ENCODE peak calls at places on chromosomes 12 and 14, in eight cellular contexts. One of them, this sample, is unnamed.

GRCh38 chr12:110565919-110566871 is 16.9 kb downstream of the PPTC7 start:
- DNase-seq in EH: no peak
- DNase-seq in ureter: peak
- DNase-seq in activated CD4-positive, alpha-beta T cell treated with anti-CD3 and anti-CD28 coated beads for 24 hours: no peak
- DNase-seq in AG04450: no peak
- DNase-seq in CD4-positive, CD25-positive, alpha-beta regulatory T cell: no peak
- DNase-seq in stimulated activated CD8-positive, alpha-beta memory T cell treated with anti-CD3 and anti-CD28 coated beads, Interleukin-2, amount 100 ng/mL, for 1 hour: no peak
- DNase-seq in heart left ventricle: no peak
- DNase-seq in this sample: no peak

GRCh38 chr12:33427071-33427470 is 12.5 kb downstream of the SYT10 start:
- DNase-seq in EH: no peak
- DNase-seq in ureter: no peak
- DNase-seq in stimulated activated CD8-positive, alpha-beta memory T cell treated with anti-CD3 and anti-CD28 coated beads, Interleukin-2, amount 100 ng/mL, for 1 hour: no peak
- DNase-seq in heart left ventricle: no peak
- DNase-seq in activated CD4-positive, alpha-beta T cell treated with anti-CD3 and anti-CD28 coated beads for 24 hours: no peak
- DNase-seq in CD4-positive, CD25-positive, alpha-beta regulatory T cell: no peak
- DNase-seq in AG04450: no peak
- DNase-seq in this sample: no peak

GRCh38 chr12:5914387-5915149 is 30.5 kb downstream of the ANO2 start:
- DNase-seq in AG04450: no peak
- DNase-seq in activated CD4-positive, alpha-beta T cell treated with anti-CD3 and anti-CD28 coated beads for 24 hours: no peak
- DNase-seq in EH: no peak
- DNase-seq in stimulated activated CD8-positive, alpha-beta memory T cell treated with anti-CD3 and anti-CD28 coated beads, Interleukin-2, amount 100 ng/mL, for 1 hour: no peak
- DNase-seq in CD4-positive, CD25-positive, alpha-beta regulatory T cell: no peak
- DNase-seq in ureter: peak
- DNase-seq in heart left ventricle: no peak
- DNase-seq in this sample: no peak

GRCh38 chr14:103041464-103041863 is 15.9 kb downstream of the CDC42BPB start:
- DNase-seq in EH: no peak
- DNase-seq in ureter: no peak
- DNase-seq in stimulated activated CD8-positive, alpha-beta memory T cell treated with anti-CD3 and anti-CD28 coated beads, Interleukin-2, amount 100 ng/mL, for 1 hour: no peak
- DNase-seq in heart left ventricle: no peak
- DNase-seq in AG04450: no peak
- DNase-seq in activated CD4-positive, alpha-beta T cell treated with anti-CD3 and anti-CD28 coated beads for 24 hours: no peak
- DNase-seq in CD4-positive, CD25-positive, alpha-beta regulatory T cell: no peak
- DNase-seq in this sample: no peak

GRCh38 chr12:115325858-115326257 is 641.9 kb upstream of the TBX3 start:
- DNase-seq in AG04450: no peak
- DNase-seq in activated CD4-positive, alpha-beta T cell treated with anti-CD3 and anti-CD28 coated beads for 24 hours: no peak
- DNase-seq in EH: no peak
- DNase-seq in stimulated activated CD8-positive, alpha-beta memory T cell treated with anti-CD3 and anti-CD28 coated beads, Interleukin-2, amount 100 ng/mL, for 1 hour: no peak
- DNase-seq in ureter: no peak
- DNase-seq in heart left ventricle: no peak
- DNase-seq in CD4-positive, CD25-positive, alpha-beta regulatory T cell: no peak
- DNase-seq in this sample: no peak

GRCh38 chr12:71371132-71371531 is 68.5 kb upstream of the LGR5 start:
- DNase-seq in AG04450: no peak
- DNase-seq in stimulated activated CD8-positive, alpha-beta memory T cell treated with anti-CD3 and anti-CD28 coated beads, Interleukin-2, amount 100 ng/mL, for 1 hour: no peak
- DNase-seq in ureter: no peak
- DNase-seq in heart left ventricle: no peak
- DNase-seq in activated CD4-positive, alpha-beta T cell treated with anti-CD3 and anti-CD28 coated beads for 24 hours: no peak
- DNase-seq in EH: no peak
- DNase-seq in CD4-positive, CD25-positive, alpha-beta regulatory T cell: no peak
- DNase-seq in this sample: peak

GRCh38 chr14:72433511-72433910 is 460.4 kb downstream of the DPF3 start:
- DNase-seq in ureter: no peak
- DNase-seq in heart left ventricle: no peak
- DNase-seq in stimulated activated CD8-positive, alpha-beta memory T cell treated with anti-CD3 and anti-CD28 coated beads, Interleukin-2, amount 100 ng/mL, for 1 hour: no peak
- DNase-seq in activated CD4-positive, alpha-beta T cell treated with anti-CD3 and anti-CD28 coated beads for 24 hours: no peak
- DNase-seq in AG04450: no peak
- DNase-seq in EH: peak
- DNase-seq in CD4-positive, CD25-positive, alpha-beta regulatory T cell: no peak
- DNase-seq in this sample: peak

GRCh38 chr12:53493610-53494391 is 5.5 kb downstream of the MAP3K12 start:
- DNase-seq in ureter: no peak
- DNase-seq in CD4-positive, CD25-positive, alpha-beta regulatory T cell: no peak
- DNase-seq in stimulated activated CD8-positive, alpha-beta memory T cell treated with anti-CD3 and anti-CD28 coated beads, Interleukin-2, amount 100 ng/mL, for 1 hour: no peak
- DNase-seq in heart left ventricle: no peak
- DNase-seq in AG04450: no peak
- DNase-seq in activated CD4-positive, alpha-beta T cell treated with anti-CD3 and anti-CD28 coated beads for 24 hours: no peak
- DNase-seq in EH: no peak
- DNase-seq in this sample: no peak

GRCh38 chr12:32705783-32706182 is 26.7 kb downstream of the DNM1L start:
- DNase-seq in stimulated activated CD8-positive, alpha-beta memory T cell treated with anti-CD3 and anti-CD28 coated beads, Interleukin-2, amount 100 ng/mL, for 1 hour: no peak
- DNase-seq in AG04450: no peak
- DNase-seq in CD4-positive, CD25-positive, alpha-beta regulatory T cell: no peak
- DNase-seq in heart left ventricle: no peak
- DNase-seq in EH: no peak
- DNase-seq in ureter: no peak
- DNase-seq in activated CD4-positive, alpha-beta T cell treated with anti-CD3 and anti-CD28 coated beads for 24 hours: no peak
- DNase-seq in this sample: no peak

GRCh38 chr14:36505193-36505815 is 14.7 kb downstream of the NKX2-1 start:
- DNase-seq in heart left ventricle: no peak
- DNase-seq in AG04450: no peak
- DNase-seq in stimulated activated CD8-positive, alpha-beta memory T cell treated with anti-CD3 and anti-CD28 coated beads, Interleukin-2, amount 100 ng/mL, for 1 hour: no peak
- DNase-seq in ureter: no peak
- DNase-seq in EH: no peak
- DNase-seq in activated CD4-positive, alpha-beta T cell treated with anti-CD3 and anti-CD28 coated beads for 24 hours: no peak
- DNase-seq in CD4-positive, CD25-positive, alpha-beta regulatory T cell: no peak
- DNase-seq in this sample: no peak

GRCh38 chr12:107441906-107442305 is 243.7 kb upstream of the PWP1 start:
- DNase-seq in AG04450: no peak
- DNase-seq in CD4-positive, CD25-positive, alpha-beta regulatory T cell: peak
- DNase-seq in EH: no peak
- DNase-seq in stimulated activated CD8-positive, alpha-beta memory T cell treated with anti-CD3 and anti-CD28 coated beads, Interleukin-2, amount 100 ng/mL, for 1 hour: no peak
- DNase-seq in heart left ventricle: no peak
- DNase-seq in ureter: no peak
- DNase-seq in activated CD4-positive, alpha-beta T cell treated with anti-CD3 and anti-CD28 coated beads for 24 hours: no peak
- DNase-seq in this sample: peak

GRCh38 chr12:92908108-92908507 is 21.0 kb downstream of the EEA1 start:
- DNase-seq in EH: peak
- DNase-seq in heart left ventricle: no peak
- DNase-seq in stimulated activated CD8-positive, alpha-beta memory T cell treated with anti-CD3 and anti-CD28 coated beads, Interleukin-2, amount 100 ng/mL, for 1 hour: no peak
- DNase-seq in AG04450: no peak
- DNase-seq in ureter: no peak
- DNase-seq in CD4-positive, CD25-positive, alpha-beta regulatory T cell: peak
- DNase-seq in activated CD4-positive, alpha-beta T cell treated with anti-CD3 and anti-CD28 coated beads for 24 hours: no peak
- DNase-seq in this sample: no peak

GRCh38 chr14:54653764-54654469 is 87.0 kb downstream of the SAMD4A start:
- DNase-seq in EH: peak
- DNase-seq in CD4-positive, CD25-positive, alpha-beta regulatory T cell: no peak
- DNase-seq in stimulated activated CD8-positive, alpha-beta memory T cell treated with anti-CD3 and anti-CD28 coated beads, Interleukin-2, amount 100 ng/mL, for 1 hour: no peak
- DNase-seq in heart left ventricle: peak
- DNase-seq in ureter: no peak
- DNase-seq in AG04450: no peak
- DNase-seq in activated CD4-positive, alpha-beta T cell treated with anti-CD3 and anti-CD28 coated beads for 24 hours: no peak
- DNase-seq in this sample: peak

GRCh38 chr12:48924617-48925217 is 575 bp downstream of the FKBP11 start:
- DNase-seq in CD4-positive, CD25-positive, alpha-beta regulatory T cell: peak
- DNase-seq in activated CD4-positive, alpha-beta T cell treated with anti-CD3 and anti-CD28 coated beads for 24 hours: peak
- DNase-seq in heart left ventricle: peak
- DNase-seq in stimulated activated CD8-positive, alpha-beta memory T cell treated with anti-CD3 and anti-CD28 coated beads, Interleukin-2, amount 100 ng/mL, for 1 hour: peak
- DNase-seq in ureter: peak
- DNase-seq in AG04450: no peak
- DNase-seq in EH: peak
- DNase-seq in this sample: peak

This sample was measured in cardiac fibroblast.